ENCODE peak calls at places on chromosomes 12 and 14, in nine cellular contexts. Z is AG04450; S is CD4-positive, CD25-positive, alpha-beta regulatory T cell; F is SJSA1; A is BE2C; R is Peyer's patch; X is psoas muscle; I is SJCRH30; N is CD4-positive, alpha-beta T cell. T is an unnamed sample.

GRCh38 chr12:49644620-49644994 is 21.2 kb downstream of the PRPF40B start:
- DNase-seq in X (peak; percentile 81), Z (peak; percentile 54), F (peak; percentile 71), S (peak; percentile 83), I (peak; percentile 89), N (peak; percentile 77), R (peak; percentile 86), A (peak; percentile 87), T (peak; percentile 72)

GRCh38 chr12:103647267-103647666 is 60.2 kb downstream of the STAB2 start:
- DNase-seq in N (no peak), Z (no peak), S (no peak), R (no peak), X (no peak), I (peak; percentile 42), F (peak; percentile 6), A (no peak), T (no peak)

GRCh38 chr12:27013606-27014084 is 539 bp downstream of the TM7SF3 start:
- DNase-seq in R (peak; percentile 51), A (no peak), Z (no peak), X (no peak), F (peak; percentile 54), S (no peak), N (no peak), I (peak; percentile 55), T (no peak)

GRCh38 chr12:104964167-104964566 is 6.1 kb upstream of the SLC41A2 start:
- DNase-seq in F (no peak), Z (no peak), R (no peak), N (no peak), I (no peak), S (no peak), X (no peak), A (no peak), T (no peak)

GRCh38 chr14:101820283-101820798 is 58.8 kb downstream of the PPP2R5C start:
- DNase-seq in X (no peak), N (no peak), F (no peak), I (no peak), A (no peak), S (peak; percentile 59), Z (no peak), R (peak; percentile 61), T (no peak)

GRCh38 chr12:51403159-51403558 is 12.0 kb upstream of the GALNT6 start:
- DNase-seq in N (no peak), F (no peak), S (no peak), Z (no peak), A (no peak), R (no peak), I (no peak), X (no peak), T (no peak)

GRCh38 chr12:124551268-124552144 is 15.9 kb downstream of the NCOR2 start:
- DNase-seq in X (no peak), I (peak; percentile 85), A (no peak), R (peak; percentile 65), F (no peak), N (no peak), S (no peak), Z (no peak), T (peak; percentile 70)

GRCh38 chr12:2183556-2184541 is 131.1 kb downstream of the CACNA1C start:
- DNase-seq in Z (no peak), N (no peak), R (no peak), F (peak; percentile 57), I (no peak), S (no peak), A (no peak), X (no peak), T (no peak)

GRCh38 chr12:18578191-18578590 is 159.6 kb downstream of the PLCZ1 start:
- DNase-seq in I (no peak), N (no peak), R (no peak), Z (no peak), S (no peak), A (no peak), X (no peak), F (no peak), T (no peak)

GRCh38 chr14:104436047-104436531 is 143.5 kb upstream of the C14orf180 start:
- DNase-seq in A (peak; percentile 92), X (peak; percentile 70), F (no peak), Z (no peak), N (no peak), R (no peak), I (peak; percentile 84), S (no peak), T (peak; percentile 38)

GRCh38 chr12:57133916-57134315 is 5.6 kb downstream of the LRP1 start:
- DNase-seq in A (no peak), X (peak; percentile 46), Z (no peak), I (no peak), S (no peak), N (no peak), R (no peak), F (no peak), T (no peak)

GRCh38 chr14:105839425-105840265 is 313.3 kb downstream of the TMEM121 start:
- DNase-seq in N (no peak), F (no peak), Z (no peak), R (no peak), X (no peak), A (no peak), S (no peak), I (no peak), T (no peak)

GRCh38 chr12:90910958-90911357 is 44.0 kb downstream of the CCER1 start:
- DNase-seq in R (no peak), A (no peak), N (no peak), F (no peak), Z (no peak), X (no peak), I (no peak), S (no peak), T (no peak)

GRCh38 chr12:26298785-26299621 is 103.6 kb downstream of the SSPN start:
- DNase-seq in N (no peak), S (peak; percentile 28), X (no peak), I (peak; percentile 29), R (no peak), F (peak; percentile 87), Z (no peak), A (no peak), T (no peak)

GRCh38 chr12:115922952-115923564 is 354.4 kb downstream of the MED13L start:
- DNase-seq in Z (no peak), A (no peak), N (no peak), S (no peak), I (peak; percentile 56), X (no peak), R (no peak), F (no peak), T (no peak)

GRCh38 chr14:94113490-94113889 is 3.0 kb downstream of the IFI27 start:
- DNase-seq in I (no peak), N (no peak), X (no peak), Z (no peak), S (no peak), A (peak; percentile 81), R (no peak), F (no peak), T (no peak)

GRCh38 chr14:81137316-81137715 is 83.4 kb downstream of the GTF2A1 start:
- DNase-seq in S (no peak), X (no peak), A (peak; percentile 75), R (no peak), N (no peak), I (peak; percentile 56), Z (no peak), F (no peak), T (no peak)

GRCh38 chr14:74275265-74275841 is 27.4 kb downstream of the ABCD4 start:
- DNase-seq in X (no peak), Z (peak; percentile 37), R (no peak), A (peak; percentile 38), S (no peak), N (no peak), F (no peak), I (peak; percentile 81), T (no peak)

GRCh38 chr12:55748230-55748993 is 5.5 kb downstream of the GDF11 start:
- DNase-seq in X (no peak), S (no peak), F (no peak), R (no peak), I (no peak), A (no peak), N (no peak), Z (no peak), T (no peak)

GRCh38 chr14:89826581-89826980 is 127.9 kb downstream of the EFCAB11 start:
- DNase-seq in R (no peak), S (no peak), X (no peak), A (no peak), N (no peak), F (peak; percentile 44), Z (no peak), I (no peak), T (no peak)
- H3K27me3 ChIP-seq in R (no peaks in the 10 kb centered on the region), S (peaks cover 2% of the 10 kb centered on the region), X (no peaks in the 10 kb centered on the region), A (no peaks in the 10 kb centered on the region), N (no peaks in the 10 kb centered on the region), F (no peaks in the 10 kb centered on the region), Z (no peaks in the 10 kb centered on the region), I (no peaks in the 10 kb centered on the region), T (no peaks in the 10 kb centered on the region)

GRCh38 chr12:67067453-67068203 is 201.5 kb upstream of the CAND1 start:
- DNase-seq in F (no peak), N (no peak), I (peak; percentile 17), A (no peak), R (no peak), X (no peak), S (no peak), Z (no peak), T (no peak)
- H3K27me3 ChIP-seq in F (peaks cover 42% of the 10 kb centered on the region), N (peaks cover 40% of the 10 kb centered on the region), I (no peaks in the 10 kb centered on the region), A (peaks cover 37% of the 10 kb centered on the region), R (no peaks in the 10 kb centered on the region), X (no peaks in the 10 kb centered on the region), S (peaks cover 36% of the 10 kb centered on the region), Z (peaks cover 33% of the 10 kb centered on the region), T (no peaks in the 10 kb centered on the region)

DNA sequence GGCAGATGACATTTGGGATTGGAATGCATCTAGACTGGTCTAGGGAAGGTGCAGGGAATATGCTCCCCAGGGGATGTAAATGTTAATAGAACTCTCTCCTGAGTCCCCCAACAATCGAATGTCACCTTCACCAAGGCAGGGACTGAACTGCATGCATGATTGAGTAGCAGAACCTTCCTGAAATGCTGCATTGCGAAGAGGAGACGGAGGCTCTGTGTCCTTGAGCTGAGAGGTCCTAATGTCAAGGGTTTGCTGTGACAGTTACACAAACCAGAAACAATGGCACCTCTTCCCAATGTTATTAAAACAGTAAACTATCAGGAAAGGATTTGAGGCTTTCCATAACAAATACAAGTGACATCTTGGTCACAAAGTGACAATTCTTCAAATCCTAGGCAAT is 117.5 kb upstream of the SFSWAP start:
- DNase-seq in S (no peak), N (no peak), F (no peak), A (no peak), R (no peak), Z (no peak), X (no peak), I (no peak), T (no peak)
- H3K27me3 ChIP-seq in S (no peaks in the 10 kb centered on the region), N (no peaks in the 10 kb centered on the region), F (no peaks in the 10 kb centered on the region), A (no peaks in the 10 kb centered on the region), R (no peaks in the 10 kb centered on the region), Z (no peaks in the 10 kb centered on the region), X (no peaks in the 10 kb centered on the region), I (no peaks in the 10 kb centered on the region), T (no peaks in the 10 kb centered on the region)

DNA sequence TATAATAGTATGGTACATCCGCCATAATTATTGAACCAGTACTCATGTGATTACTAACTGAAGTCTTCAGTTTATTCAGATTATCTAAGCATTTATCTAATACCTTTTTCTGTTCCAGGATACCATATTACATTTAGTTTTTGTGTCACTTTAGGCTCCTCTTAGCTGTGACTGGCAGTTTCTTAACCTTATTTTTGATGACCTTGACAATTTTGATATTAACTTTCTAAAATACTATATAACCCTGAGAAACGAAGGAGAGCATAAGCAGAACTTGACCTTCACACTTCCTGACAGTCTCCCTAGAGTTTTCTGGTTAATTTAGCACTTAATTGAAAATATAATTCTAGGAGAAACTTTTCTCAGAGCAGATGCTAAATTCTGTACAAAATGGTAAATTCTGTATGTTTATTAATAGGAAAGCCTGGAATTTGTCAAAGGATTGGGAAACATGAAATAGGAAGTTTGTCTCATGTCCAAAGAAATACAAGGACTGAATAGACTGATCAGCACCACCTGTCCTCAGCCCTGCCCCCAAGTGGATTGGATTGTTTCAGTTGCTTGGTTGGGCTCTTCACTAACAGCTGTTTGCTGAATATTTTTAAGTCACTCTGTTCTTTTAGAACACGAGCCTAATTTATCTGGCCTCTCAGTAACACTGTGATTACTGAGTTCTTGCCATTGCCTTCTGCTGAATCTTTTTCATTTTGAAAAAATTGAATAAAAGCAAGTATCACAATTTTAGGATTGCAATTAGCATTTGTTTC is 6.0 kb downstream of the BICDL1 start:
- DNase-seq in I (peak; percentile 45), S (no peak), Z (no peak), R (no peak), N (no peak), A (no peak), X (no peak), F (no peak), T (no peak)
- H3K27me3 ChIP-seq in I (no peaks in the 10 kb centered on the region), S (no peaks in the 10 kb centered on the region), Z (peaks cover 14% of the 10 kb centered on the region), R (no peaks in the 10 kb centered on the region), N (no peaks in the 10 kb centered on the region), A (no peaks in the 10 kb centered on the region), X (no peaks in the 10 kb centered on the region), F (peaks cover 30% of the 10 kb centered on the region), T (no peaks in the 10 kb centered on the region)